ENCODE peak calls at places on chromosomes 12 and 14, in seven cellular contexts. O, T, G, L, U, A and Q are unnamed samples.
A peak's percentile ranks its signal among the peaks of the same experiment; 100 is the strongest.

GRCh38 chr12:52906049-52906645 is 1.3 kb upstream of the KRT8 start:
- DNase-seq in U (no peak), A (no peak), G (no peak), T (peak; percentile 59), O (no peak), L (no peak), Q (no peak)

GRCh38 chr12:124311292-124312109 is 16.6 kb downstream of the RFLNA start:
- DNase-seq in T (no peak), O (no peak), A (no peak), L (no peak), G (no peak), U (peak; percentile 7), Q (no peak)

GRCh38 chr12:39777465-39777864 is 157.9 kb upstream of the ABCD2 start:
- DNase-seq in O (no peak), G (no peak), U (no peak), L (no peak), T (no peak), A (no peak), Q (no peak)

GRCh38 chr14:81221579-81222102 is 882 bp upstream of the GTF2A1 start:
- DNase-seq in L (peak; percentile 45), T (peak; percentile 86), A (peak; percentile 5), U (peak; percentile 21), O (no peak), G (no peak), Q (no peak)

GRCh38 chr14:102822311-102822863 is 45.1 kb downstream of the TRAF3 start:
- DNase-seq in U (no peak), O (no peak), G (no peak), A (no peak), L (no peak), T (no peak), Q (no peak)

GRCh38 chr14:39246618-39247017 is 12.9 kb downstream of the MIA2 start:
- DNase-seq in U (no peak), L (no peak), O (no peak), T (no peak), G (no peak), A (no peak), Q (no peak)

GRCh38 chr14:105537580-105538474 is 11.4 kb downstream of the TMEM121 start:
- DNase-seq in L (peak; percentile 46), G (peak; percentile 60), A (no peak), T (peak; percentile 68), U (no peak), O (peak; percentile 29), Q (peak; percentile 44)

GRCh38 chr14:73428354-73428824 is 30.0 kb downstream of the NUMB start:
- DNase-seq in A (no peak), T (peak; percentile 18), O (no peak), L (no peak), U (no peak), G (no peak), Q (peak; percentile 61)

GRCh38 chr14:72049462-72049861 is 117.2 kb downstream of the RGS6 start:
- DNase-seq in T (peak; percentile 22), A (no peak), L (no peak), O (no peak), U (peak; percentile 18), G (no peak), Q (no peak)

GRCh38 chr14:23570806-23571483 is 3.4 kb upstream of the AP1G2 start:
- DNase-seq in U (no peak), O (no peak), L (no peak), G (no peak), A (no peak), T (no peak), Q (no peak)

GRCh38 chr14:74963178-74963704 is 7.8 kb upstream of the PGF start:
- DNase-seq in U (no peak), A (no peak), T (no peak), O (no peak), G (no peak), L (no peak), Q (no peak)

GRCh38 chr14:95264271-95264973 is 55.3 kb downstream of the CLMN start:
- DNase-seq in G (no peak), A (no peak), L (no peak), T (no peak), U (no peak), O (no peak), Q (no peak)

GRCh38 chr12:111754671-111755070 is 12.1 kb upstream of the ALDH2 start:
- DNase-seq in U (no peak), T (no peak), L (no peak), O (no peak), G (no peak), A (no peak), Q (no peak)

GRCh38 chr12:7396418-7396817 is 47.5 kb downstream of the CD163L1 start:
- DNase-seq in G (no peak), T (no peak), O (no peak), L (no peak), A (no peak), U (no peak), Q (no peak)

GRCh38 chr14:101665478-101666078 is 95.9 kb upstream of the PPP2R5C start:
- DNase-seq in O (peak; percentile 29), T (peak; percentile 88), A (peak; percentile 22), U (peak; percentile 57), L (peak; percentile 82), G (peak; percentile 32), Q (peak; percentile 27)

GRCh38 chr12:116880213-116880816 is 926 bp downstream of the HRK start:
- DNase-seq in L (peak; percentile 29), A (no peak), U (no peak), O (no peak), T (no peak), G (no peak), Q (no peak)

GRCh38 chr14:31194095-31194494 is 13.5 kb downstream of the HECTD1 start:
- DNase-seq in L (no peak), T (no peak), A (no peak), G (no peak), U (no peak), O (peak; percentile 20), Q (no peak)

GRCh38 chr12:124493809-124494750 is 73.3 kb downstream of the NCOR2 start:
- DNase-seq in L (no peak), O (no peak), U (no peak), T (no peak), G (no peak), A (no peak), Q (no peak)

GRCh38 chr12:45878630-45879255 is 111.6 kb downstream of the SCAF11 start:
- DNase-seq in U (no peak), O (no peak), L (no peak), T (peak; percentile 60), A (no peak), G (peak; percentile 5), Q (no peak)

GRCh38 chr14:74065746-74066575 is 18.3 kb downstream of the ALDH6A1 start:
- DNase-seq in U (no peak), G (no peak), O (peak; percentile 19), T (no peak), L (no peak), A (no peak), Q (no peak)

GRCh38 chr12:116955382-116956021 is 44.8 kb downstream of the FBXW8 start:
- DNase-seq in G (peak; percentile 3), A (no peak), L (no peak), U (no peak), T (peak; percentile 52), O (no peak), Q (peak; percentile 82)

GRCh38 chr12:92080390-92081285 is 65.0 kb downstream of the BTG1 start:
- DNase-seq in L (no peak), O (peak; percentile 96), A (peak; percentile 73), G (no peak), T (no peak), U (no peak), Q (no peak)

GRCh38 chr12:116400671-116401357 is 123.3 kb upstream of the MED13L start:
- DNase-seq in O (no peak), T (no peak), L (no peak), A (no peak), U (no peak), G (no peak), Q (no peak)

GRCh38 chr14:82528011-82528410 is 994.4 kb upstream of the SEL1L start:
- DNase-seq in A (no peak), O (no peak), L (peak; percentile 80), U (peak; percentile 73), G (no peak), T (peak; percentile 64), Q (no peak)

GRCh38 chr12:1913377-1914115 is 4.9 kb downstream of the CACNA2D4 start:
- DNase-seq in U (no peak), T (no peak), O (no peak), G (no peak), L (no peak), A (no peak), Q (no peak)